ENCODE peak calls at places on chromosomes 5 and 9, in nine cellular contexts. U, R, G, J, F, O, A, Q and B are unnamed samples.

GRCh38 chr5:166018716-166019115 is 2272.7 kb upstream of the WWC1 start:
- DNase-seq in Q (no peak), G (no peak), U (no peak), R (no peak), J (no peak), O (no peak), F (no peak), A (no peak), B (no peak)

GRCh38 chr9:8715792-8716191 is 916.2 kb upstream of the DMAC1 start:
- DNase-seq in O (no peak), A (no peak), F (no peak), G (no peak), R (no peak), U (no peak), J (no peak), Q (no peak), B (no peak)

GRCh38 chr5:154466671-154467070 is 11.4 kb downstream of the HAND1 start:
- DNase-seq in F (no peak), G (no peak), Q (no peak), R (no peak), A (no peak), U (no peak), O (no peak), J (no peak), B (no peak)

GRCh38 chr9:107720511-107720910 is 230.9 kb upstream of the KLF4 start:
- DNase-seq in U (no peak), Q (no peak), F (no peak), R (no peak), G (no peak), A (no peak), O (no peak), J (no peak), B (no peak)

GRCh38 chr5:141664733-141665461 is 13.7 kb upstream of the FCHSD1 start:
- DNase-seq in J (peak; percentile 89), R (peak; percentile 58), U (peak; percentile 74), Q (peak; percentile 55), F (peak; percentile 81), A (peak; percentile 59), G (peak; percentile 79), O (peak; percentile 61), B (peak; percentile 67)

GRCh38 chr9:92808726-92809451 is 44.3 kb upstream of the BICD2 start:
- DNase-seq in A (peak; percentile 64), F (peak; percentile 71), G (peak; percentile 70), O (peak; percentile 36), R (peak; percentile 66), J (peak; percentile 75), U (peak; percentile 63), Q (peak; percentile 91), B (peak; percentile 38)

GRCh38 chr5:17794829-17795228 is 160.6 kb downstream of the TAF11L14 start:
- DNase-seq in A (no peak), Q (no peak), O (no peak), U (no peak), F (no peak), G (no peak), R (no peak), J (no peak), B (no peak)

GRCh38 chr5:83913593-83913992 is 192.9 kb upstream of the HAPLN1 start:
- DNase-seq in A (no peak), U (no peak), R (no peak), G (no peak), F (no peak), Q (no peak), O (no peak), J (no peak), B (no peak)

GRCh38 chr5:75058986-75059508 is 6.7 kb upstream of the GCNT4 start:
- DNase-seq in A (peak; percentile 16), O (no peak), R (no peak), Q (no peak), G (no peak), J (no peak), F (no peak), U (no peak), B (no peak)

GRCh38 chr9:115739096-115739875 is 414.3 kb upstream of the PAPPA start:
- DNase-seq in U (peak; percentile 41), J (no peak), F (no peak), A (peak; percentile 40), G (no peak), O (no peak), Q (no peak), R (peak; percentile 7), B (no peak)

GRCh38 chr9:86503926-86504325 is 149.7 kb upstream of the TUT7 start:
- DNase-seq in U (no peak), G (no peak), O (no peak), J (no peak), F (no peak), R (no peak), A (peak; percentile 73), Q (no peak), B (no peak)

GRCh38 chr9:82467478-82467877 is 478.9 kb downstream of the SPATA31D1 start:
- DNase-seq in Q (no peak), F (no peak), G (no peak), J (no peak), U (no peak), A (no peak), R (no peak), O (no peak), B (no peak)

DNA sequence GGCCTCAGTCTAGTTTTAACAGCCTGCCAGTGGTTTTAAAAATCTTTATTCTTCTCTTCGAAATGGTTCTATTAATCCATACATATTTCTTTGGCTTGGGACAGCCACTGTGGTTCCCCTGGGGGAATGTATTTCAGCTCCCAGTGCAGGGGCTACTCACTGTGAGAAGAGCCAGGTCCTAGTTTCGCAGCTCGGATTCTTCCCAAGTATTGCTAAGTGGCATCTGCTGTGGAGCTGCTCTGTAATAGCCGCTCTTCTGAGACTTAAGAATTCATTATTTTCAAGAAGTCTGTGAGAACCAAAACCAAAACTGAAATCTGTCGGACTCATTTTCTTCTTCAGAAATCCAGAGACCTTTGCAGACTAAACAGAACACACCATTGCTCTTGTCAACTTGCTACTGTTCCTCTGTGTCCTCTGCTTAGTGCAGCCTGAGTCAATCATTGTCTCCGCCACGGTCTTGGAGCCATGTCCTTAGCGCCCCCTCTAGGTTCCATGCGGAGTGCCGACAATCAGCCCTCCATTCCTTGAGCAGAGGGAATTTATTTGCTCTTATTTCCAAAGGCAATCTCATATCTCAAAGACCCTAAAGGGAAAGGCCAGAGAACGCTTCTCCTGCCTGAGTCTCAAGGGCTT is 478.2 kb downstream of the SPATA31D1 start:
- DNase-seq in G (peak; percentile 11), A (peak; percentile 25), J (no peak), R (peak; percentile 1), Q (peak; percentile 81), F (no peak), U (peak; percentile 62), O (no peak), B (no peak)
- TF ChIP-seq CTCF in G (peak; percentile 35), A (peak; percentile 52), J (no peak), R (peak; percentile 16), Q (peak; percentile 74), F (peak; percentile 15), U (peak; percentile 78), O (no peak), B (no peak)

DNA sequence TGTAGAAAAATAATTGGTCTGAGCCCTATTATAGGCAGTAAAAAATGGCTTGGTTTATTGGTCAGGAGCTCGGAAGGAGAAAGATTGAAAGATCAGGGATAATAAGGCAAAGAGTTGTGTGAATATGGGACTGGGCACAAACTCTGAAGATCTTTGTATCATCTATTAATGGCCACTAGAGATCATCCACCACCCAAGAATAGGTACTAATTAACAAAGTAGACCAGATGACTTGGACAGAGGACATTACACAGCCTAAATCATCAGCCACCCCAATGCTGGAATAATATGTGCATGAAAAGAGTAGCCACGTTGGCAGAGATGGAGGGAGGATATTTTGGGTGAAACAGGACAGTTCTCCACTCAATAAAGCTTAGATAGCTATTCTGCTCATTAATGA is 364.1 kb downstream of the EFNA5 start:
- DNase-seq in J (no peak), R (no peak), A (no peak), G (no peak), Q (no peak), U (no peak), O (no peak), F (no peak), B (no peak)
- TF ChIP-seq CTCF in J (no peak), R (no peak), A (no peak), G (no peak), Q (no peak), U (no peak), O (no peak), F (no peak), B (no peak)

GRCh38 chr5:150561192-150561512 is 53.2 kb downstream of the NDST1 start:
- DNase-seq in J (no peak), G (no peak), F (no peak), U (no peak), A (no peak), O (no peak), Q (no peak), R (no peak), B (no peak)

GRCh38 chr5:150560401-150561191 is 52.7 kb downstream of the NDST1 start:
- DNase-seq in Q (peak; percentile 86), O (peak; percentile 88), A (peak; percentile 76), U (peak; percentile 93), R (peak; percentile 83), F (peak; percentile 86), J (no peak), G (no peak), B (peak; percentile 98)

GRCh38 chr5:150565868-150566267 is 57.9 kb downstream of the NDST1 start:
- DNase-seq in U (no peak), F (no peak), G (no peak), A (no peak), R (no peak), J (no peak), Q (no peak), O (no peak), B (no peak)

GRCh38 chr5:150561571-150562295 is 53.8 kb downstream of the NDST1 start:
- DNase-seq in A (no peak), O (no peak), Q (no peak), G (no peak), F (peak; percentile 44), U (no peak), J (no peak), R (no peak), B (no peak)

GRCh38 chr5:150562832-150563231 is 54.9 kb downstream of the NDST1 start:
- DNase-seq in A (peak; percentile 48), R (peak; percentile 67), O (no peak), Q (peak; percentile 41), G (no peak), J (no peak), F (no peak), U (peak; percentile 82), B (no peak)
- TF ChIP-seq CTCF in A (peak; percentile 62), R (peak; percentile 53), O (peak; percentile 52), Q (peak; percentile 61), G (peak; percentile 59), J (peak; percentile 36), F (peak; percentile 51), U (peak; percentile 57), B (no peak)

DNA sequence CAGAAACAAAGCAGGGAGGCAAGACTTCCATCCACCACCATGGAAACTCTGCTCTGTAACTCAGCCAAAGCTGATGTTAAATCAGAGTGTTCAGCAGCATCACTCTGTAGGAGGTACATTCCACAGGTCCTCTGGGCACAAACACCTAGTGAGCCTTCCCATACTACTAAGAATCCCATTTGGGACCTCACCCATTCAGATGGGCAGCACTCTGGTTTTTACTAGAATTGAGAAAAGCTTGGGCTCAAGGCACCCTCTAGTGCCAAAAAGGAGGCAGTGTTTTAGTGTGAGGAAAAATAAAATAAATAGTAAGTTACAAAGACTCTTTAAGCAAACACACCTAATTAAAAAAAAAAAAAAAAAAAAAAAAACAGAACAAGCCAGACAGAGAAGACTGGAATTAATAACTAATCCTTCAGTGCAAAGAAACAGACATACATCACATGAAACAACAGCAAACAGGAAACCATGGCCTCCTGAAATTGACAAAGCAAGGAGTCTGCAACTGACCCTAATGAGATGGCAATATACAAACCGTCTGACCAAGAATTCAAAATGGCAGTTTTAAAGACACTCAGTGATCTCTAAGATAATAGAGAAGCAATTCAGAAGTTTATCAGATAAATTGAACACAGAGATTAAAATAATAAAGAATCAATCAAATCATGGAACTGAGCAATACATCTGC is 159.5 kb downstream of the GNA14 start:
- DNase-seq in G (no peak), R (peak; percentile 44), O (no peak), J (no peak), U (peak; percentile 66), A (peak; percentile 37), Q (peak; percentile 11), F (no peak), B (no peak)
- TF ChIP-seq CTCF in G (no peak), R (peak; percentile 60), O (no peak), J (no peak), U (peak; percentile 67), A (peak; percentile 75), Q (peak; percentile 27), F (no peak), B (no peak)